ENCODE peak calls at places on chromosomes 3 and 15, in nine cellular contexts. One of them, this sample, is unnamed.

GRCh38 chr3:20576228-20576627 is 390.2 kb upstream of the SGO1 start:
- DNase-seq in HFFc6: peak
- DNase-seq in activated B cell treated with CpG ODN at 0.5 μM for 24 hours: no peak
- DNase-seq in HS-27A: no peak
- DNase-seq in T-helper 1 cell: no peak
- DNase-seq in tibial artery: no peak
- DNase-seq in kidney glomerular epithelial cell: no peak
- DNase-seq in GDM1: no peak
- DNase-seq in breast epithelium: no peak
- DNase-seq in this sample: no peak

GRCh38 chr15:45640610-45641009 is 5.8 kb downstream of the SQOR start:
- DNase-seq in kidney glomerular epithelial cell: peak
- DNase-seq in breast epithelium: no peak
- DNase-seq in T-helper 1 cell: no peak
- DNase-seq in HS-27A: no peak
- DNase-seq in tibial artery: no peak
- DNase-seq in GDM1: no peak
- DNase-seq in activated B cell treated with CpG ODN at 0.5 μM for 24 hours: no peak
- DNase-seq in HFFc6: peak
- DNase-seq in this sample: no peak

GRCh38 chr3:135582800-135583199 is 382.7 kb upstream of the PPP2R3A start:
- DNase-seq in kidney glomerular epithelial cell: no peak
- DNase-seq in HS-27A: no peak
- DNase-seq in GDM1: no peak
- DNase-seq in tibial artery: no peak
- DNase-seq in breast epithelium: no peak
- DNase-seq in T-helper 1 cell: no peak
- DNase-seq in HFFc6: no peak
- DNase-seq in activated B cell treated with CpG ODN at 0.5 μM for 24 hours: no peak
- DNase-seq in this sample: no peak

GRCh38 chr3:46931631-46932441 is 44.7 kb downstream of the CCDC12 start:
- DNase-seq in breast epithelium: no peak
- DNase-seq in T-helper 1 cell: peak
- DNase-seq in activated B cell treated with CpG ODN at 0.5 μM for 24 hours: no peak
- DNase-seq in GDM1: no peak
- DNase-seq in kidney glomerular epithelial cell: no peak
- DNase-seq in tibial artery: peak
- DNase-seq in HFFc6: peak
- DNase-seq in HS-27A: no peak
- DNase-seq in this sample: no peak

GRCh38 chr15:64915518-64916227 is 4.0 kb downstream of the ANKDD1A start:
- DNase-seq in T-helper 1 cell: no peak
- DNase-seq in kidney glomerular epithelial cell: no peak
- DNase-seq in HFFc6: no peak
- DNase-seq in breast epithelium: no peak
- DNase-seq in HS-27A: no peak
- DNase-seq in activated B cell treated with CpG ODN at 0.5 μM for 24 hours: no peak
- DNase-seq in GDM1: no peak
- DNase-seq in tibial artery: no peak
- DNase-seq in this sample: no peak

GRCh38 chr15:34609658-34610057 is 26.2 kb upstream of the GOLGA8B start:
- DNase-seq in activated B cell treated with CpG ODN at 0.5 μM for 24 hours: no peak
- DNase-seq in GDM1: no peak
- DNase-seq in T-helper 1 cell: peak
- DNase-seq in breast epithelium: no peak
- DNase-seq in kidney glomerular epithelial cell: no peak
- DNase-seq in HFFc6: no peak
- DNase-seq in HS-27A: no peak
- DNase-seq in tibial artery: no peak
- DNase-seq in this sample: no peak

GRCh38 chr3:97823503-97824004 is 1.7 kb downstream of the CRYBG3 start:
- DNase-seq in GDM1: no peak
- DNase-seq in kidney glomerular epithelial cell: no peak
- DNase-seq in HS-27A: no peak
- DNase-seq in breast epithelium: no peak
- DNase-seq in tibial artery: peak
- DNase-seq in activated B cell treated with CpG ODN at 0.5 μM for 24 hours: no peak
- DNase-seq in HFFc6: no peak
- DNase-seq in T-helper 1 cell: no peak
- DNase-seq in this sample: no peak

GRCh38 chr15:62124176-62124952 is 40.7 kb downstream of the C2CD4B start:
- DNase-seq in tibial artery: no peak
- DNase-seq in GDM1: no peak
- DNase-seq in kidney glomerular epithelial cell: peak
- DNase-seq in activated B cell treated with CpG ODN at 0.5 μM for 24 hours: no peak
- DNase-seq in HS-27A: no peak
- DNase-seq in breast epithelium: no peak
- DNase-seq in HFFc6: no peak
- DNase-seq in T-helper 1 cell: peak
- DNase-seq in this sample: peak

GRCh38 chr3:144018776-144019175 is 47.2 kb downstream of the DIPK2A start:
- DNase-seq in breast epithelium: no peak
- DNase-seq in T-helper 1 cell: no peak
- DNase-seq in tibial artery: no peak
- DNase-seq in HS-27A: peak
- DNase-seq in activated B cell treated with CpG ODN at 0.5 μM for 24 hours: no peak
- DNase-seq in GDM1: no peak
- DNase-seq in kidney glomerular epithelial cell: peak
- DNase-seq in HFFc6: peak
- DNase-seq in this sample: no peak

GRCh38 chr3:76495216-76495615 is 544.7 kb upstream of the ROBO2 start:
- DNase-seq in activated B cell treated with CpG ODN at 0.5 μM for 24 hours: no peak
- DNase-seq in tibial artery: no peak
- DNase-seq in GDM1: no peak
- DNase-seq in breast epithelium: no peak
- DNase-seq in kidney glomerular epithelial cell: peak
- DNase-seq in HS-27A: no peak
- DNase-seq in HFFc6: no peak
- DNase-seq in T-helper 1 cell: no peak
- DNase-seq in this sample: no peak

GRCh38 chr3:156630081-156630772 is 44.2 kb upstream of the TIPARP start:
- DNase-seq in breast epithelium: no peak
- DNase-seq in HFFc6: peak
- DNase-seq in HS-27A: no peak
- DNase-seq in T-helper 1 cell: no peak
- DNase-seq in GDM1: no peak
- DNase-seq in tibial artery: no peak
- DNase-seq in kidney glomerular epithelial cell: peak
- DNase-seq in activated B cell treated with CpG ODN at 0.5 μM for 24 hours: no peak
- DNase-seq in this sample: no peak